ENCODE peak calls at places on chromosomes 13 and 19, in eight cellular contexts. E, Y, U, S, L, C, R and F are unnamed samples.

GRCh38 chr19:10419200-10419645 is 1.1 kb upstream of the PDE4A start:
- DNase-seq in E (no peak), Y (no peak), U (no peak), S (no peak), L (no peak), C (no peak), R (no peak), F (no peak)

GRCh38 chr19:2949939-2950285 is 5.1 kb upstream of the ZNF77 start:
- DNase-seq in E (no peak), Y (no peak), U (no peak), S (no peak), L (no peak), C (no peak), R (no peak), F (no peak)

GRCh38 chr13:106376411-106377112 is 158.9 kb downstream of the EFNB2 start:
- DNase-seq in E (no peak), Y (no peak), U (no peak), S (no peak), L (no peak), C (no peak), R (no peak), F (peak)

GRCh38 chr13:50080158-50080855 is 65.1 kb downstream of the KCNRG start:
- DNase-seq in E (peak), Y (no peak), U (no peak), S (no peak), L (no peak), C (no peak), R (no peak), F (no peak)

GRCh38 chr19:30861896-30862295 is 487.3 kb downstream of the TSHZ3 start:
- DNase-seq in E (no peak), Y (no peak), U (no peak), S (no peak), L (no peak), C (no peak), R (peak), F (no peak)

GRCh38 chr13:34608326-34608725 is 333.7 kb upstream of the NBEA start:
- DNase-seq in E (no peak), Y (no peak), U (no peak), S (no peak), L (no peak), C (no peak), R (no peak), F (no peak)

GRCh38 chr19:41877490-41877876 is 404 bp downstream of the CD79A start:
- DNase-seq in E (peak), Y (no peak), U (no peak), S (no peak), L (no peak), C (peak), R (no peak), F (no peak)

GRCh38 chr13:64723735-64724134 is 2506.4 kb downstream of the PCDH9 start:
- DNase-seq in E (no peak), Y (peak), U (no peak), S (no peak), L (no peak), C (no peak), R (no peak), F (peak)

GRCh38 chr19:18444513-18444912 is 6.6 kb upstream of the ISYNA1 start:
- DNase-seq in E (no peak), Y (no peak), U (no peak), S (no peak), L (no peak), C (no peak), R (no peak), F (no peak)

GRCh38 chr19:37928527-37929286 is 21.7 kb downstream of the SIPA1L3 start:
- DNase-seq in E (no peak), Y (no peak), U (no peak), S (no peak), L (peak), C (no peak), R (no peak), F (no peak)

GRCh38 chr13:76027131-76027530 is 391.0 kb downstream of the LMO7 start:
- DNase-seq in E (no peak), Y (no peak), U (no peak), S (no peak), L (no peak), C (no peak), R (no peak), F (no peak)

GRCh38 chr13:73273737-73274136 is 214.9 kb downstream of the KLF5 start:
- DNase-seq in E (no peak), Y (no peak), U (no peak), S (no peak), L (no peak), C (no peak), R (no peak), F (no peak)

GRCh38 chr19:5406816-5407215 is 48.4 kb upstream of the ZNRF4 start:
- DNase-seq in E (no peak), Y (no peak), U (no peak), S (no peak), L (no peak), C (no peak), R (no peak), F (no peak)

GRCh38 chr19:4284176-4284958 is 5.3 kb downstream of the SHD start:
- DNase-seq in E (peak), Y (no peak), U (no peak), S (no peak), L (no peak), C (no peak), R (no peak), F (no peak)

GRCh38 chr13:78603240-78603947 is at the start of gene POU4F1:
- DNase-seq in E (peak), Y (no peak), U (no peak), S (peak), L (peak), C (peak), R (no peak), F (no peak)

GRCh38 chr13:38661276-38661675 is 25.6 kb upstream of the FREM2 start:
- DNase-seq in E (no peak), Y (no peak), U (no peak), S (no peak), L (no peak), C (no peak), R (no peak), F (no peak)

GRCh38 chr19:20662421-20663105 is 1.2 kb upstream of the ZNF626 start:
- DNase-seq in E (no peak), Y (no peak), U (no peak), S (no peak), L (no peak), C (no peak), R (no peak), F (no peak)

GRCh38 chr19:29662278-29662603 is 3.0 kb upstream of the PLEKHF1 start:
- DNase-seq in E (no peak), Y (no peak), U (no peak), S (no peak), L (no peak), C (no peak), R (no peak), F (no peak)

GRCh38 chr19:49699364-49699763 is 8.4 kb downstream of the CPT1C start:
- DNase-seq in E (no peak), Y (no peak), U (no peak), S (no peak), L (no peak), C (no peak), R (no peak), F (no peak)

GRCh38 chr13:113724780-113725315 is 34.2 kb upstream of the TMEM255B start:
- DNase-seq in E (peak), Y (no peak), U (peak), S (no peak), L (peak), C (peak), R (no peak), F (peak)

GRCh38 chr13:73751290-73751689 is 382.9 kb downstream of the KLF12 start:
- DNase-seq in E (no peak), Y (no peak), U (no peak), S (no peak), L (no peak), C (no peak), R (no peak), F (no peak)

GRCh38 chr19:46718934-46719551 is 2.1 kb upstream of the PRKD2 start:
- DNase-seq in E (no peak), Y (no peak), U (no peak), S (no peak), L (peak), C (peak), R (no peak), F (no peak)

GRCh38 chr13:102234618-102235017 is 167.2 kb downstream of the FGF14 start:
- DNase-seq in E (no peak), Y (no peak), U (no peak), S (no peak), L (no peak), C (no peak), R (no peak), F (no peak)

GRCh38 chr13:24269803-24270202 is 39.6 kb upstream of the C1QTNF9 start:
- DNase-seq in E (no peak), Y (no peak), U (no peak), S (no peak), L (no peak), C (no peak), R (no peak), F (no peak)

GRCh38 chr13:24270639-24271131 is 38.7 kb upstream of the C1QTNF9 start:
- DNase-seq in E (peak), Y (no peak), U (no peak), S (no peak), L (no peak), C (peak), R (no peak), F (no peak)

GRCh38 chr13:24272452-24273161 is 36.8 kb upstream of the C1QTNF9 start:
- DNase-seq in E (no peak), Y (no peak), U (no peak), S (no peak), L (no peak), C (peak), R (no peak), F (no peak)

GRCh38 chr13:24271231-24271610 is 38.2 kb upstream of the C1QTNF9 start:
- DNase-seq in E (no peak), Y (no peak), U (no peak), S (no peak), L (no peak), C (no peak), R (no peak), F (no peak)

DNA sequence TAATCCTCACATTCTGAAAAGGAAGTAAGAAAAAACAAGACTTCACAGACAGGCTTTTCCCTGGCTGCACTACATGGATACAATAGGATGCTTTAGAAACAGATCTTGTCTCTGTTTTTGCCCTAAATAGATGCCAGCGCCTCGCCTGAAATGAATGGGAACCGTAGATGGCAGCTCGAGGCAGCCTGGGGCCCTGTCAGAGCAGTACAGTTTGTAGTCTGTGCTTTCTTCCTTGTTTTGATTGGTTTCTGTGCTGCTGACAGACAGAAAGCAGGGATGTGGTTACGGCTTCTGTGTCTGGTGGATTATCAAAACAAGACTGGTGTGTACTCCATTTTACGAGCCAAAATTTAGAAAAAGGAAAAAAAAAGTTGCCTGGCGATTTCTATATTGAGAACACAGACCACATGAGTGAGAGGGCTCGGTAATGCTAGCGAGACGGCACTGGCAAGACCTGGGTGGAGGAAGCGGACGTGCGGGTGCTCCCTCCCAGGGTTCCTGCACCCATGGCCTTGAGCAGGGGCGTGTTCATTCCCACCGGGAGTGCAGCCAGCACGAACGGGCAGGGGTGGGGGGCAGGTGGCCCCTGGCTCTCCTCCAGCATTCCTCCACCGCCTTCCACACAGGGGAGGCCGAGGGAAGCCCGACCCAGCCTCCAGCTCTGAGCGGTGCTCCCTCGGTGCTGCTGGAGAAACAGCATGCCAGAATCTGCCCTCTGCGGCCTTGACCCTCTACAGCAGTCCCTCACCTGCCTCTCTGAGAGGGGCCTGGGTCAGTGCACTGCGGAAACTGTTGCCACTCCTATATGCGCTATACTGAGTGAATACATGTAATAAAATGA is 37.5 kb upstream of the C1QTNF9 start:
- DNase-seq in E (peak), Y (no peak), U (peak), S (no peak), L (peak), C (peak), R (no peak), F (no peak)
- TF ChIP-seq POLR2AphosphoS5 in E (peak), Y (no peak), U (no peak), S (no peak), L (no peak), C (peak), R (peak), F (no peak)

GRCh38 chr13:111409413-111409812 is 89.0 kb downstream of the TEX29 start:
- DNase-seq in E (no peak), Y (no peak), U (no peak), S (no peak), L (no peak), C (no peak), R (no peak), F (no peak)

GRCh38 chr13:111412251-111412650 is 91.8 kb downstream of the TEX29 start:
- DNase-seq in E (no peak), Y (no peak), U (no peak), S (no peak), L (no peak), C (no peak), R (no peak), F (no peak)

GRCh38 chr13:111407381-111408131 is 87.1 kb downstream of the TEX29 start:
- DNase-seq in E (no peak), Y (no peak), U (no peak), S (no peak), L (no peak), C (peak), R (no peak), F (no peak)

GRCh38 chr13:111411186-111411858 is 90.9 kb downstream of the TEX29 start:
- DNase-seq in E (no peak), Y (no peak), U (no peak), S (no peak), L (no peak), C (no peak), R (no peak), F (no peak)

DNA sequence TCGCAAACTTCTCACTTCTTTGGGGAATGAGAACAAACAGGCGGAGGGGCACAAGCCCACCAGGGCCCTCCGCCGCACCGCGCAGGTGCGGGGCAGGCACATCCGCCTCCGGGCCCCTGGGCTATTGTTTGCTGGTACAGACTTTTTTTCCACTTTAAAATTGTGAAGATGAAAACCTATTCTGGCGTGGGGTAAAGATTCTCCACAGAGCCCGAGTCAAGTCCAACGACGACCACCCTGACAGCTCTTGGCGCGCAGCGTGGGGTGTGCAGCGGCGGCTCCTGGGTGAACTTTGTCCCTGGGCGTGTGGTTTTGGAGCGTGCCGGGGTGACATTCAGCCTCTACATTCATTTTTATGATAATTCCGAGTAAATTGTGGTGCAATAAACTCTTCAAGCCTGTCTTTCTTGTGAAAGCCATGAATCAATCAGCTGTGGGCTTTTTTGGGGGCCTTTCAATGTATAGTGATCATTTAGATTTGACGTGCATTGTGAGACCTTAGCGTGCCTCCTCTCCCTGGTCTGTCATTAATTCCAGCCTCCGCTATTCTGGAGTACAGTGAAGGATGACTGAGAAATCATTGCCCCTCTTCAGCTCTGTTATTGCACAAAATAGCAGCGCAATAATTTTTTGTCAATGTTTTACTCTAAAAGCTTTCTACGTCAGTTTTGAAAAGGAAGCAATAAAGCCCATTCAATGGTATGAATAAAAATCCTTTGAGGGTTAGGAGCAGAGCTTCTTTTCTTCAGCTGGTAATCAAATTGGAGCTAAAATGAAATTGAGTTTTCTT is 90.0 kb downstream of the TEX29 start:
- DNase-seq in E (peak), Y (no peak), U (no peak), S (no peak), L (no peak), C (no peak), R (no peak), F (no peak)
- TF ChIP-seq POLR2AphosphoS5 in E (no peak), Y (no peak), U (no peak), S (no peak), L (no peak), C (no peak), R (no peak), F (no peak)

GRCh38 chr19:12733369-12733896 is 1.1 kb downstream of the TRIR start:
- DNase-seq in E (no peak), Y (no peak), U (no peak), S (no peak), L (no peak), C (no peak), R (no peak), F (no peak)
- TF ChIP-seq POLR2AphosphoS5 in E (no peak), Y (no peak), U (no peak), S (no peak), L (peak), C (no peak), R (no peak), F (no peak)

GRCh38 chr19:1108291-1109031 is 4.7 kb downstream of the GPX4 start:
- DNase-seq in E (no peak), Y (no peak), U (no peak), S (no peak), L (no peak), C (no peak), R (no peak), F (no peak)
- TF ChIP-seq POLR2AphosphoS5 in E (no peak), Y (no peak), U (no peak), S (no peak), L (peak), C (peak), R (no peak), F (no peak)